ENCODE peak calls at places on chromosomes 6 and 20, in four cellular contexts. A, S, F and U are unnamed samples.

GRCh38 chr6:83466328-83466727 is 35.5 kb upstream of the ME1 start:
- DNase-seq in F (no peak), A (no peak), S (no peak), U (no peak)

GRCh38 chr20:64161595-64162238 is 2.5 kb upstream of the MYT1 start:
- DNase-seq in S (peak), A (peak), F (peak), U (no peak)

GRCh38 chr6:124495316-124496176 is 466.7 kb upstream of the RNF217 start:
- DNase-seq in A (no peak), F (no peak), S (no peak), U (no peak)

GRCh38 chr6:14754636-14755513 is 491.0 kb upstream of the JARID2 start:
- DNase-seq in A (no peak), S (no peak), F (no peak), U (no peak)

GRCh38 chr20:41150664-41151063 is 13.3 kb downstream of the PLCG1 start:
- DNase-seq in F (peak), A (no peak), S (no peak), U (no peak)

GRCh38 chr20:31661625-31662371 is 24.1 kb downstream of the COX4I2 start:
- DNase-seq in F (peak), A (peak), S (peak), U (no peak)

GRCh38 chr6:144263786-144264185 is 21.3 kb upstream of the UTRN start:
- DNase-seq in A (no peak), F (no peak), S (no peak), U (no peak)

GRCh38 chr20:49540696-49541435 is 27.1 kb downstream of the PTGIS start:
- DNase-seq in A (no peak), F (no peak), S (no peak), U (no peak)

GRCh38 chr6:13336553-13336952 is 8.2 kb upstream of the TBC1D7 start:
- DNase-seq in A (peak), S (peak), F (peak), U (no peak)

GRCh38 chr6:47520282-47520681 is 42.7 kb downstream of the CD2AP start:
- DNase-seq in A (peak), S (peak), F (peak), U (no peak)

GRCh38 chr6:40956871-40957270 is 82.2 kb downstream of the UNC5CL start:
- DNase-seq in S (no peak), F (no peak), A (no peak), U (no peak)

GRCh38 chr6:148566664-148567350 is 180.0 kb upstream of the UST start:
- DNase-seq in F (no peak), A (no peak), S (no peak), U (no peak)

GRCh38 chr6:24387818-24388217 is 14.9 kb upstream of the MRS2 start:
- DNase-seq in F (no peak), A (no peak), S (no peak), U (no peak)

GRCh38 chr6:125099211-125100017 is 54.2 kb upstream of the TPD52L1 start:
- DNase-seq in A (peak), S (no peak), F (peak), U (no peak)

GRCh38 chr6:169428532-169428931 is 174.9 kb upstream of the THBS2 start:
- DNase-seq in F (no peak), S (no peak), A (no peak), U (no peak)

GRCh38 chr6:118284736-118285360 is 263.2 kb upstream of the PLN start:
- DNase-seq in S (no peak), F (no peak), A (no peak), U (no peak)

GRCh38 chr6:119608994-119609393 is 259.4 kb upstream of the MAN1A1 start:
- DNase-seq in F (no peak), S (no peak), A (peak), U (no peak)

GRCh38 chr6:139407718-139408222 is 33.3 kb upstream of the CITED2 start:
- DNase-seq in S (no peak), F (no peak), A (no peak), U (no peak)

GRCh38 chr20:48725589-48725991 is 102.2 kb downstream of the PREX1 start:
- DNase-seq in S (no peak), A (no peak), F (peak), U (no peak)

GRCh38 chr20:47789081-47789998 is 4.1 kb upstream of the SULF2 start:
- DNase-seq in A (no peak), F (no peak), S (no peak), U (no peak)

GRCh38 chr20:47725248-47725973 is 59.9 kb downstream of the SULF2 start:
- DNase-seq in F (peak), S (peak), A (peak), U (peak)

GRCh38 chr6:38708483-38708882 is 5.5 kb upstream of the GLO1 start:
- DNase-seq in F (no peak), A (no peak), S (no peak), U (no peak)

GRCh38 chr6:156775717-156776116 is 1.5 kb upstream of the ARID1B start:
- DNase-seq in F (no peak), S (no peak), A (no peak), U (no peak)

GRCh38 chr20:50294164-50295088 is 103.8 kb downstream of the CEBPB start:
- DNase-seq in F (no peak), A (no peak), S (peak), U (no peak)

GRCh38 chr20:32623667-32624157 is 38.6 kb upstream of the NOL4L start:
- DNase-seq in F (no peak), A (peak), S (no peak), U (no peak)

GRCh38 chr6:33746651-33747100 is at the start of gene IP6K3:
- DNase-seq in F (no peak), S (no peak), A (no peak), U (no peak)

GRCh38 chr6:168906251-168906845 is 347.3 kb downstream of the THBS2 start:
- DNase-seq in S (no peak), A (no peak), F (no peak), U (no peak)

GRCh38 chr6:150238857-150239407 is 96.1 kb downstream of the PPP1R14C start:
- DNase-seq in S (no peak), F (no peak), A (no peak), U (no peak)

GRCh38 chr20:16493486-16493885 is 79.8 kb downstream of the KIF16B start:
- DNase-seq in A (no peak), F (no peak), S (no peak), U (no peak)

GRCh38 chr6:129494099-129494498 is 215.9 kb downstream of the ARHGAP18 start:
- DNase-seq in A (no peak), F (no peak), S (no peak), U (no peak)

GRCh38 chr6:26311385-26312095 is 53.5 kb upstream of the BTN3A2 start:
- DNase-seq in F (peak), S (peak), A (peak), U (peak)

GRCh38 chr6:152309648-152310047 is 327.5 kb downstream of the SYNE1 start:
- DNase-seq in S (no peak), A (no peak), F (no peak), U (no peak)

GRCh38 chr6:95266537-95267258 is 310.6 kb upstream of the MANEA start:
- DNase-seq in S (no peak), F (no peak), A (no peak), U (no peak)

GRCh38 chr6:11200356-11200755 is 32.1 kb downstream of the NEDD9 start:
- DNase-seq in A (no peak), S (no peak), F (no peak), U (no peak)

GRCh38 chr6:11197846-11198245 is 34.6 kb downstream of the NEDD9 start:
- DNase-seq in A (no peak), F (no peak), S (no peak), U (no peak)

GRCh38 chr6:11201015-11201414 is 31.5 kb downstream of the NEDD9 start:
- DNase-seq in F (no peak), A (no peak), S (no peak), U (no peak)

GRCh38 chr6:11197175-11197535 is 35.3 kb downstream of the NEDD9 start:
- DNase-seq in A (no peak), S (no peak), F (no peak), U (no peak)

DNA sequence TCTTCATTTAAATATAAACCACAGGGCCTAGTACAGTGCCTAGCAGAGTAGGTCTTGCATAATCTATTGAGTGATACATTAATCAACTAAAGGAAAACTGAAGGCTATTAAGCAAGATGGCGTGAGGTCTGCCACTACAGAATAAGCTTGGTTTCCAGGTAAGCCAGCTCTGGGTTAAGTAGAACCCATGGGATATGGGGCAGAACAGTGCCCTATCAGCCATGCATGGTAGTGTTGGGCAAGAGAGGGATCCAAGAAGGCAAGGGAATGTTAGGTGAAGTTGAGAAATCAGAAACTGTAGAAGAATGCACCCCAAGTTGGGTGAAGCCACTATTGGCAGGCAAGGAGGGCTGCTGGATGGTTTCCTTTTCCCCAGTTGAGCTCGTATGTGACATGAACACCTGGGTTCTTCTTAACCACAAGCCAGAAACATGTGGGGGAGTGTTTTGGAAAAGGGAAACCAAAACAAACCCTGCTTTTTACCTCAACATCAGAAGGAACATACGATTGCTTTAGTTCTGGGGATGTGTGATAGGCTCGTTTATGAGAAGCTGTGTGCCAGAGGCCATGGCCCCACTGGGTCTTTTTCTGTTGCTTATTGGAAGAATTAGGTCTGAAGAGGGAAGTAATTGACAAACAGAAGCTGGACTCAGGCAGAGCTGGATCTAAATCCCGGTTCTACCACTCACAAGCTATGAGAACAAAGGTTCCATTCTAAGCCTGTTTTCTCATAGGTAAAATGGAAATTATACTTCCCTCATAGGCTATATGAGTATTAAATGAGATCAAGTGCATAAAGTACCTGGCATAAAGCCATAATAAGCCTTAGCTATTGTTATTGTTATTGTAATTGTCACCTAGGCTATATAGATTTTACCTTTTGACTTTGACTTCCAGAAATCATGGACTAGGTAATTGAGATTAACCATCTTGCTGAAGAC is 33.5 kb downstream of the NEDD9 start:
- DNase-seq in F (no peak), S (no peak), A (no peak), U (no peak)
- TF ChIP-seq CBFB in F (no peak), S (no peak), A (no peak), U (peak)

GRCh38 chr6:158536084-158536890 is 23.6 kb upstream of the TMEM181 start:
- DNase-seq in S (peak), A (peak), F (peak), U (no peak)

GRCh38 chr6:158539363-158539762 is 20.5 kb upstream of the TMEM181 start:
- DNase-seq in F (no peak), A (no peak), S (no peak), U (no peak)

GRCh38 chr6:158538741-158539140 is 21.1 kb upstream of the TMEM181 start:
- DNase-seq in A (no peak), S (no peak), F (no peak), U (no peak)

GRCh38 chr6:158531970-158532369 is 27.9 kb upstream of the TMEM181 start:
- DNase-seq in F (no peak), S (no peak), A (no peak), U (no peak)

DNA sequence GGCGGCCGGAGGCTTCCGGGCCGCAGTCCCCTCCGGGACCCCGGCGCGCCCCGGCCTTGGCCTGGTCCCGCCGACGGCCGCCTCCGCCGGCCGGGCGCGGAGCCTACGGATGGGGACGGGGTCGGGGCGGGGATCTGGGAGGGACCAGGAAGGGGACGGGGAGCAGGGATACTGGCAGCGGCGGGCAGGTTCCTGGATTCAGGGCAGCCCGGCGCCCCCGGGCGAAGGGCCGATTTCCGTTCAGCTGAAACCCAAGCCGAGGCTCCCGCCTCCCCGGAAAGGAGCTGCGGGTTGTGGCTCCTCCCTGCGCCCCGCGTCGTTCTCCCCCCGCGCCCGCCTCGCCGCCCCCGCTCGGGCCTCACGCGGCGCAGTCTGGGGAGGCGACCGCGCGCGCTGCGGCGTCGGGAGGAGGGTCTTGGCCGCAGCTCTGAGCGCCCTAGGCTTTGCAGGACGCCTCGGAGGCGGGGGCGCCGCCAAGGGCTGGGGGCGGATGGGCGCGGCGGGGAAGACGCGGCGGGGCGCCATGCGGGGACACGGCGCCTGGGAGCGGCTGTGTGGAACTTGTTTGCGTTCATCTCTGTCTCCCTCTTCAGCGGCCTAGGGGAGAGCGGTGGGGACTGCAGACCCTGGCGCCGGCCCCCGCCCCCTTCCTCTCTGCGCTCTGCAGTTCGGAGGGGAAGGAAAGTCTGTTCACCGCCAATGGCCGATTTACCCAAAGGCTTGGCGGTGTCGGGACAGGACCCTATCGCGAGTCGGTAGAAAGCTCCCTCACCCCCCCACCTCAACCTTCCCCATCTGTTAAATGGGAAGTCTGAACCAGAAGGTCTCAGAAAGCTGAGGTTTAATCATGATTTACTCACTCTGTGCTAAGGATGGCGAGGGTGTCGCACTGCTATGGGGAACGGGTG is 22.7 kb upstream of the TMEM181 start:
- DNase-seq in F (peak), S (peak), A (peak), U (no peak)
- TF ChIP-seq CBFB in F (no peak), S (no peak), A (peak), U (no peak)

GRCh38 chr20:62641749-62642665 is at the start of gene SLCO4A1:
- DNase-seq in F (peak), A (peak), S (peak), U (no peak)
- TF ChIP-seq CBFB in F (no peak), A (no peak), S (no peak), U (no peak)

GRCh38 chr20:19025430-19026120 is 186.9 kb upstream of the SLC24A3 start:
- DNase-seq in S (no peak), A (no peak), F (no peak), U (no peak)

GRCh38 chr20:19026121-19026878 is 186.1 kb upstream of the SLC24A3 start:
- DNase-seq in F (no peak), A (no peak), S (no peak), U (peak)

GRCh38 chr20:19022118-19022575 is 190.3 kb upstream of the SLC24A3 start:
- DNase-seq in A (no peak), F (no peak), S (no peak), U (no peak)

GRCh38 chr20:19022791-19023448 is 189.5 kb upstream of the SLC24A3 start:
- DNase-seq in F (no peak), A (no peak), S (no peak), U (no peak)

GRCh38 chr20:19024296-19025035 is 188.0 kb upstream of the SLC24A3 start:
- DNase-seq in S (no peak), F (no peak), A (no peak), U (no peak)
- TF ChIP-seq CBFB in S (no peak), F (no peak), A (no peak), U (no peak)

GRCh38 chr20:3165473-3166337 is 6.0 kb upstream of the FASTKD5 start:
- DNase-seq in S (no peak), F (no peak), A (no peak), U (no peak)
- TF ChIP-seq CBFB in S (no peak), F (no peak), A (no peak), U (no peak)

DNA sequence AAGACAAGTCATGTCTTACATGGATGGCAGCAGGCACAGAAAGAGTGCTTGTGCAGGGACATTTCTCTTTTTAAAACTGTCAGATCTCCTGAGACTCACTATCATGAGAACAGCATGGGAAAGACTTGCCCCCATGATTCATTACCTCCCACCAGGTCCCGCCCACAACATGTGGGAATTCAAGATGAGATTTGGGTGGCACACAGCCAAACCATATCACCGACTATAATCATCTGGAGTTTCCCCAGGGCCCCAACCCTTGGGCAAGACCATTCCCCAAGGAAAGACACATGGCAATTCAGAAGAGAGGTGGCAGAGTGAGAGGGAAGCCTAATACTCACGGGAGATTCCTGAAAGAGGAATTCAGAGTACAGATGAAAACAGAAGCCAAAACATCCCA is 291.0 kb upstream of the PLCB4 start:
- DNase-seq in F (no peak), A (no peak), S (no peak), U (no peak)
- TF ChIP-seq CBFB in F (no peak), A (no peak), S (no peak), U (no peak)